ENCODE peak calls at places on chromosomes 3 and 15, in six cellular contexts. N is omental fat pad; W is stimulated activated naive CD4-positive, alpha-beta T cell treated with Interleukin-2 at 50 U/mL for 16 hours; A is neural crest cell; F is uterus; J is NCI-H1105 treated with DMSO at 0.1 percent for 48 hours. C is an unnamed sample.

GRCh38 chr3:12796171-12797123 is at the start of gene CAND2:
- DNase-seq in N (no peak), W (peak; percentile 13), A (peak; percentile 48), F (peak; percentile 80), J (peak; percentile 30), C (no peak)

GRCh38 chr3:127670761-127671522 is 1.8 kb upstream of the ABTB1 start:
- DNase-seq in N (peak; percentile 18), W (no peak), A (no peak), F (peak; percentile 14), J (no peak), C (no peak)

GRCh38 chr3:111850481-111850880 is 8.6 kb upstream of the PHLDB2 start:
- DNase-seq in N (no peak), W (no peak), A (no peak), F (no peak), J (no peak), C (no peak)

GRCh38 chr15:73564255-73564654 is 68.9 kb downstream of the NPTN start:
- DNase-seq in N (no peak), W (no peak), A (no peak), F (no peak), J (no peak), C (no peak)

GRCh38 chr15:59424626-59425025 is 13.4 kb upstream of the FAM81A start:
- DNase-seq in N (no peak), W (no peak), A (no peak), F (no peak), J (no peak), C (no peak)

GRCh38 chr15:65307978-65308377 is 3.5 kb downstream of the RNU5B-1 start:
- DNase-seq in N (no peak), W (no peak), A (no peak), F (no peak), J (no peak), C (no peak)

GRCh38 chr15:63481105-63481810 is 23.1 kb upstream of the USP3 start:
- DNase-seq in N (no peak), W (peak; percentile 27), A (no peak), F (no peak), J (no peak), C (no peak)

GRCh38 chr3:177982034-177982433 is 554.2 kb upstream of the KCNMB2 start:
- DNase-seq in N (no peak), W (no peak), A (no peak), F (no peak), J (no peak), C (no peak)

GRCh38 chr3:187987919-187988318 is 166.0 kb upstream of the LPP start:
- DNase-seq in N (no peak), W (peak; percentile 74), A (no peak), F (no peak), J (no peak), C (no peak)

GRCh38 chr3:9123849-9124248 is 125.6 kb downstream of the SRGAP3 start:
- DNase-seq in N (no peak), W (no peak), A (no peak), F (no peak), J (no peak), C (no peak)

GRCh38 chr15:70729164-70729563 is 34.2 kb downstream of the UACA start:
- DNase-seq in N (no peak), W (no peak), A (no peak), F (no peak), J (no peak), C (no peak)

GRCh38 chr3:159911664-159912037 is 77.0 kb upstream of the IL12A start:
- DNase-seq in N (no peak), W (no peak), A (no peak), F (no peak), J (no peak), C (no peak)

GRCh38 chr3:159273608-159274007 is 471.8 kb downstream of the MFSD1 start:
- DNase-seq in N (no peak), W (no peak), A (peak; percentile 71), F (no peak), J (no peak), C (no peak)

GRCh38 chr15:68469162-68470048 is 37.4 kb upstream of the ITGA11 start:
- DNase-seq in N (no peak), W (no peak), A (no peak), F (no peak), J (no peak), C (no peak)

GRCh38 chr3:98817546-98817945 is 54.4 kb downstream of the ST3GAL6 start:
- DNase-seq in N (no peak), W (no peak), A (no peak), F (no peak), J (peak; percentile 57), C (peak; percentile 45)

GRCh38 chr3:33579181-33579510 is 138.9 kb downstream of the CLASP2 start:
- DNase-seq in N (no peak), W (no peak), A (no peak), F (no peak), J (no peak), C (no peak)

GRCh38 chr3:84439476-84439875 is 519.3 kb upstream of the CADM2 start:
- DNase-seq in N (no peak), W (no peak), A (no peak), F (no peak), J (no peak), C (no peak)

GRCh38 chr15:34984884-34985630 is 3.0 kb downstream of the ZNF770 start:
- DNase-seq in N (no peak), W (no peak), A (no peak), F (no peak), J (no peak), C (no peak)

GRCh38 chr3:126130081-126130855 is 46.3 kb upstream of the SLC41A3 start:
- DNase-seq in N (peak; percentile 17), W (no peak), A (no peak), F (peak; percentile 12), J (no peak), C (no peak)

GRCh38 chr3:146274833-146275232 is 23.9 kb upstream of the PLSCR4 start:
- DNase-seq in N (no peak), W (no peak), A (no peak), F (no peak), J (no peak), C (no peak)

GRCh38 chr3:124281453-124282316 is 289.8 kb upstream of the ROPN1 start:
- DNase-seq in N (no peak), W (no peak), A (no peak), F (no peak), J (peak; percentile 69), C (no peak)

GRCh38 chr3:125055165-125055912 is 458 bp downstream of the HEG1 start:
- DNase-seq in N (no peak), W (peak; percentile 15), A (no peak), F (peak; percentile 56), J (peak; percentile 55), C (no peak)

GRCh38 chr3:15263120-15263519 is 57.1 kb downstream of the CAPN7 start:
- DNase-seq in N (no peak), W (no peak), A (no peak), F (no peak), J (no peak), C (no peak)

GRCh38 chr3:45473841-45474240 is 85.5 kb downstream of the LARS2 start:
- DNase-seq in N (no peak), W (no peak), A (no peak), F (peak; percentile 42), J (no peak), C (no peak)

GRCh38 chr3:32960404-32961160 is 9.1 kb downstream of the CCR4 start:
- DNase-seq in N (no peak), W (no peak), A (no peak), F (no peak), J (no peak), C (no peak)

GRCh38 chr3:26840272-26840870 is 217.8 kb downstream of the LRRC3B start:
- DNase-seq in N (no peak), W (no peak), A (no peak), F (no peak), J (no peak), C (no peak)

GRCh38 chr3:192303235-192303634 is 424.1 kb downstream of the FGF12 start:
- DNase-seq in N (no peak), W (no peak), A (no peak), F (no peak), J (peak; percentile 17), C (no peak)

GRCh38 chr15:71060983-71061382 is 54.3 kb upstream of the THSD4 start:
- DNase-seq in N (no peak), W (no peak), A (no peak), F (no peak), J (no peak), C (no peak)

GRCh38 chr3:58124387-58124786 is 86.4 kb downstream of the DNASE1L3 start:
- DNase-seq in N (no peak), W (no peak), A (no peak), F (no peak), J (no peak), C (no peak)

GRCh38 chr15:58182460-58183163 is 44.4 kb downstream of the AQP9 start:
- DNase-seq in N (no peak), W (no peak), A (peak; percentile 37), F (peak; percentile 38), J (peak; percentile 59), C (no peak)

GRCh38 chr15:25061808-25062550 is 107.2 kb downstream of the SNRPN start:
- DNase-seq in N (no peak), W (no peak), A (no peak), F (peak; percentile 2), J (no peak), C (no peak)

GRCh38 chr3:46895204-46895660 is 17.7 kb downstream of the PTH1R start:
- DNase-seq in N (peak; percentile 82), W (peak; percentile 71), A (peak; percentile 66), F (peak; percentile 82), J (no peak), C (no peak)

GRCh38 chr3:35409991-35410390 is 229.3 kb upstream of the ARPP21 start:
- DNase-seq in N (no peak), W (no peak), A (no peak), F (no peak), J (no peak), C (no peak)

GRCh38 chr15:56082263-56082761 is 88.9 kb upstream of the NEDD4 start:
- DNase-seq in N (no peak), W (no peak), A (no peak), F (no peak), J (no peak), C (no peak)

GRCh38 chr3:107241217-107241616 is 136.0 kb upstream of the CCDC54 start:
- DNase-seq in N (no peak), W (no peak), A (no peak), F (peak; percentile 27), J (peak; percentile 40), C (no peak)

GRCh38 chr3:27575509-27575908 is 91.3 kb upstream of the SLC4A7 start:
- DNase-seq in N (no peak), W (no peak), A (no peak), F (no peak), J (no peak), C (no peak)

GRCh38 chr3:184360834-184361531 is 422 bp downstream of the CLCN2 start:
- DNase-seq in N (no peak), W (no peak), A (no peak), F (no peak), J (no peak), C (no peak)

GRCh38 chr15:63349156-63349555 is 32.5 kb downstream of the CA12 start:
- DNase-seq in N (no peak), W (no peak), A (no peak), F (no peak), J (no peak), C (no peak)

GRCh38 chr3:22371592-22372291 is 620.7 kb upstream of the ZNF385D start:
- DNase-seq in N (no peak), W (no peak), A (no peak), F (no peak), J (no peak), C (no peak)

GRCh38 chr3:49563040-49563578 is 8.8 kb downstream of the BSN start:
- DNase-seq in N (no peak), W (no peak), A (no peak), F (no peak), J (no peak), C (no peak)

C was measured in NCI-H2107.